ENCODE peak calls at places on chromosomes 3 and 15, in eight cellular contexts. E is AG20443; K is dermis microvascular lymphatic vessel endothelial cell; F is AG04449; S is A673; B is effector CD4-positive, alpha-beta T cell; L is NCI-H1694; R is activated T-helper 9 cell treated with anti-CD3 and anti-CD28 coated beads, Interleukin-2, amount 50 U/mL, for 16 hours. Q is an unnamed sample.
A peak's percentile ranks its signal among the peaks of the same experiment; 100 is the strongest.

GRCh38 chr3:106573605-106574004 is 704.8 kb upstream of the CBLB start:
- DNase-seq in E (no peak), K (no peak), F (no peak), S (no peak), B (no peak), L (no peak), R (no peak), Q (no peak)

GRCh38 chr3:119237299-119237698 is 3.4 kb downstream of the B4GALT4 start:
- DNase-seq in E (peak; percentile 18), K (no peak), F (no peak), S (no peak), B (no peak), L (no peak), R (no peak), Q (no peak)

GRCh38 chr3:59780209-59780608 is 730.4 kb upstream of the CFAP20DC start:
- DNase-seq in E (no peak), K (no peak), F (no peak), S (no peak), B (no peak), L (no peak), R (no peak), Q (no peak)

GRCh38 chr15:89498574-89498906 is 2.2 kb upstream of the RHCG start:
- DNase-seq in E (no peak), K (no peak), F (no peak), S (no peak), B (no peak), L (no peak), R (no peak), Q (no peak)

GRCh38 chr3:37103103-37103815 is 71.1 kb downstream of the LRRFIP2 start:
- DNase-seq in E (no peak), K (no peak), F (no peak), S (no peak), B (no peak), L (no peak), R (no peak), Q (no peak)

GRCh38 chr15:39102431-39102830 is 478.4 kb upstream of the THBS1 start:
- DNase-seq in E (no peak), K (peak; percentile 41), F (no peak), S (no peak), B (no peak), L (no peak), R (no peak), Q (no peak)

GRCh38 chr15:91926871-91927270 is 73.4 kb downstream of the SLCO3A1 start:
- DNase-seq in E (peak; percentile 26), K (no peak), F (no peak), S (peak; percentile 76), B (no peak), L (peak; percentile 74), R (no peak), Q (no peak)

GRCh38 chr3:88307666-88308065 is 157.9 kb downstream of the C3orf38 start:
- DNase-seq in E (no peak), K (no peak), F (no peak), S (no peak), B (no peak), L (no peak), R (no peak), Q (no peak)

GRCh38 chr3:115602194-115602593 is 21.1 kb upstream of the GAP43 start:
- DNase-seq in E (no peak), K (no peak), F (no peak), S (no peak), B (no peak), L (no peak), R (no peak), Q (no peak)

GRCh38 chr3:120497318-120497717 is 46.5 kb upstream of the FSTL1 start:
- DNase-seq in E (peak; percentile 57), K (peak; percentile 82), F (peak; percentile 89), S (peak; percentile 4), B (no peak), L (no peak), R (no peak), Q (no peak)